ENCODE peak calls at places on chromosome 18, in eight cellular contexts. L is endothelial cell of umbilical vein, P is IMR-90, C is H54, Z is tibial nerve, B is esophagus squamous epithelium, A is breast epithelium, O is HCT116. V is an unnamed sample.

GRCh38 chr18:9803698-9804516 is 81.9 kb upstream of the TXNDC2 start:
- DNase-seq in L (peak), P (no peak), C (no peak), Z (no peak), B (no peak), A (peak), O (no peak), V (peak)

GRCh38 chr18:4544131-4544530 is 89.0 kb upstream of the DLGAP1 start:
- DNase-seq in L (no peak), P (no peak), C (no peak), Z (no peak), B (no peak), A (no peak), O (no peak), V (no peak)

GRCh38 chr18:73920033-73920432 is 227.6 kb downstream of the FBXO15 start:
- DNase-seq in L (no peak), P (no peak), C (no peak), Z (no peak), B (no peak), A (no peak), O (no peak), V (no peak)

GRCh38 chr18:3245853-3246635 is 1.6 kb upstream of the MYL12A start:
- DNase-seq in L (peak), P (peak), C (peak), Z (peak), B (peak), A (peak), O (peak), V (peak)

GRCh38 chr18:68445668-68446426 is 269.1 kb downstream of the TMX3 start:
- DNase-seq in L (no peak), P (no peak), C (no peak), Z (no peak), B (no peak), A (no peak), O (no peak), V (no peak)

GRCh38 chr18:1002653-1003178 is 98.0 kb downstream of the ADCYAP1 start:
- DNase-seq in L (peak), P (no peak), C (peak), Z (no peak), B (no peak), A (no peak), O (no peak), V (no peak)

GRCh38 chr18:46067431-46068007 is 4.5 kb downstream of the PSTPIP2 start:
- DNase-seq in L (peak), P (peak), C (no peak), Z (no peak), B (no peak), A (no peak), O (peak), V (peak)

GRCh38 chr18:9362869-9363268 is 28.3 kb downstream of the TWSG1 start:
- DNase-seq in L (no peak), P (no peak), C (no peak), Z (no peak), B (no peak), A (no peak), O (no peak), V (no peak)

GRCh38 chr18:54739476-54739875 is 88.8 kb upstream of the RAB27B start:
- DNase-seq in L (no peak), P (peak), C (no peak), Z (no peak), B (no peak), A (no peak), O (no peak), V (no peak)

GRCh38 chr18:76821875-76822509 is 365 bp upstream of the ZNF236 start:
- DNase-seq in L (peak), P (peak), C (peak), Z (peak), B (no peak), A (peak), O (no peak), V (peak)

GRCh38 chr18:74234326-74235171 is 57.2 kb downstream of the CYB5A start:
- DNase-seq in L (peak), P (peak), C (no peak), Z (no peak), B (no peak), A (no peak), O (no peak), V (no peak)

GRCh38 chr18:9380571-9381390 is 46.2 kb downstream of the TWSG1 start:
- DNase-seq in L (no peak), P (peak), C (no peak), Z (no peak), B (no peak), A (no peak), O (no peak), V (no peak)

GRCh38 chr18:75065251-75066000 is 143.5 kb downstream of the PTGR3 start:
- DNase-seq in L (no peak), P (no peak), C (no peak), Z (no peak), B (no peak), A (no peak), O (no peak), V (no peak)

GRCh38 chr18:55477537-55478300 is 110.3 kb downstream of the TCF4 start:
- DNase-seq in L (peak), P (peak), C (peak), Z (no peak), B (no peak), A (no peak), O (no peak), V (peak)

GRCh38 chr18:44325903-44326650 is 354.6 kb upstream of the SETBP1 start:
- DNase-seq in L (peak), P (peak), C (no peak), Z (peak), B (no peak), A (no peak), O (no peak), V (peak)

GRCh38 chr18:76619342-76620315 is 124.6 kb upstream of the ZNF516 start:
- DNase-seq in L (no peak), P (peak), C (no peak), Z (peak), B (no peak), A (peak), O (no peak), V (no peak)

GRCh38 chr18:38493991-38494559 is 928.5 kb upstream of the CELF4 start:
- DNase-seq in L (no peak), P (no peak), C (no peak), Z (no peak), B (no peak), A (no peak), O (no peak), V (no peak)

GRCh38 chr18:68229351-68229750 is 485.6 kb downstream of the TMX3 start:
- DNase-seq in L (no peak), P (no peak), C (no peak), Z (no peak), B (no peak), A (no peak), O (no peak), V (no peak)

GRCh38 chr18:3368193-3368592 is 81.8 kb upstream of the TGIF1 start:
- DNase-seq in L (no peak), P (peak), C (no peak), Z (no peak), B (no peak), A (no peak), O (no peak), V (no peak)

GRCh38 chr18:68642003-68642402 is 72.9 kb downstream of the TMX3 start:
- DNase-seq in L (no peak), P (no peak), C (no peak), Z (no peak), B (no peak), A (no peak), O (no peak), V (no peak)

GRCh38 chr18:29862824-29863223 is 1179.7 kb downstream of the DSC3 start:
- DNase-seq in L (no peak), P (no peak), C (no peak), Z (no peak), B (no peak), A (no peak), O (no peak), V (no peak)

GRCh38 chr18:10482985-10483949 is 28.8 kb downstream of the APCDD1 start:
- DNase-seq in L (no peak), P (no peak), C (no peak), Z (peak), B (no peak), A (no peak), O (no peak), V (no peak)

GRCh38 chr18:80228051-80228848 is 19.1 kb downstream of the PARD6G start:
- DNase-seq in L (no peak), P (no peak), C (no peak), Z (no peak), B (no peak), A (no peak), O (no peak), V (no peak)

GRCh38 chr18:76450912-76451421 is 44.1 kb downstream of the ZNF516 start:
- DNase-seq in L (peak), P (peak), C (no peak), Z (no peak), B (no peak), A (peak), O (no peak), V (peak)

GRCh38 chr18:3692113-3692621 is 242.2 kb downstream of the TGIF1 start:
- DNase-seq in L (no peak), P (no peak), C (no peak), Z (no peak), B (no peak), A (no peak), O (no peak), V (no peak)

GRCh38 chr18:54149078-54149697 is 75.3 kb downstream of the MBD2 start:
- DNase-seq in L (peak), P (peak), C (peak), Z (no peak), B (no peak), A (no peak), O (peak), V (no peak)

GRCh38 chr18:6405237-6406074 is 9.3 kb downstream of the L3MBTL4 start:
- DNase-seq in L (no peak), P (no peak), C (no peak), Z (no peak), B (no peak), A (peak), O (no peak), V (no peak)

GRCh38 chr18:25231327-25231691 is 120.7 kb downstream of the ZNF521 start:
- DNase-seq in L (no peak), P (no peak), C (no peak), Z (peak), B (no peak), A (peak), O (no peak), V (no peak)

GRCh38 chr18:72868666-72869661 is 1.2 kb upstream of the NETO1 start:
- DNase-seq in L (no peak), P (no peak), C (no peak), Z (no peak), B (no peak), A (no peak), O (no peak), V (no peak)

GRCh38 chr18:396571-396970 is 103.9 kb downstream of the COLEC12 start:
- DNase-seq in L (no peak), P (no peak), C (no peak), Z (no peak), B (no peak), A (no peak), O (no peak), V (no peak)

GRCh38 chr18:59744271-59744721 is 47.1 kb upstream of the CCBE1 start:
- DNase-seq in L (no peak), P (peak), C (peak), Z (no peak), B (no peak), A (no peak), O (no peak), V (no peak)

GRCh38 chr18:3596324-3597158 is 146.6 kb downstream of the TGIF1 start:
- DNase-seq in L (peak), P (peak), C (no peak), Z (peak), B (no peak), A (peak), O (no peak), V (peak)

GRCh38 chr18:215448-216010 is 52.3 kb downstream of the THOC1 start:
- DNase-seq in L (no peak), P (no peak), C (no peak), Z (no peak), B (no peak), A (no peak), O (no peak), V (no peak)

GRCh38 chr18:11887305-11888262 is 20.5 kb downstream of the MPPE1 start:
- DNase-seq in L (no peak), P (no peak), C (no peak), Z (no peak), B (no peak), A (no peak), O (no peak), V (no peak)

GRCh38 chr18:50393802-50394201 is 19.0 kb downstream of the SKA1 start:
- DNase-seq in L (no peak), P (no peak), C (no peak), Z (no peak), B (no peak), A (no peak), O (no peak), V (no peak)

GRCh38 chr18:41262688-41263087 is 692.3 kb upstream of the PIK3C3 start:
- DNase-seq in L (no peak), P (no peak), C (no peak), Z (no peak), B (no peak), A (no peak), O (no peak), V (no peak)

GRCh38 chr18:39037925-39038324 is 1472.3 kb upstream of the CELF4 start:
- DNase-seq in L (no peak), P (no peak), C (no peak), Z (no peak), B (no peak), A (no peak), O (no peak), V (no peak)

GRCh38 chr18:7890078-7890477 is 323.0 kb downstream of the PTPRM start:
- DNase-seq in L (no peak), P (no peak), C (no peak), Z (no peak), B (no peak), A (no peak), O (no peak), V (no peak)
- TF ChIP-seq POLR2A in L (no peak), P (no peak), C (no peak), Z (no peak), B (no peak), A (no peak), O (no peak), V (no peak)

GRCh38 chr18:23530195-23530594 is 26.9 kb downstream of the RMC1 start:
- DNase-seq in L (no peak), P (no peak), C (no peak), Z (no peak), B (no peak), A (no peak), O (no peak), V (no peak)

GRCh38 chr18:23532848-23533247 is 29.5 kb downstream of the RMC1 start:
- DNase-seq in L (no peak), P (no peak), C (no peak), Z (no peak), B (no peak), A (no peak), O (no peak), V (no peak)

GRCh38 chr18:23534276-23534675 is 31.0 kb downstream of the RMC1 start:
- DNase-seq in L (no peak), P (no peak), C (no peak), Z (no peak), B (no peak), A (no peak), O (no peak), V (no peak)

GRCh38 chr18:23529597-23529996 is 26.3 kb downstream of the RMC1 start:
- DNase-seq in L (peak), P (peak), C (peak), Z (no peak), B (no peak), A (no peak), O (peak), V (peak)

GRCh38 chr18:23531912-23532311 is 28.6 kb downstream of the RMC1 start:
- DNase-seq in L (no peak), P (no peak), C (no peak), Z (no peak), B (no peak), A (no peak), O (no peak), V (no peak)
- TF ChIP-seq POLR2A in L (no peak), P (no peak), C (no peak), Z (no peak), B (no peak), A (no peak), O (no peak), V (no peak)

DNA sequence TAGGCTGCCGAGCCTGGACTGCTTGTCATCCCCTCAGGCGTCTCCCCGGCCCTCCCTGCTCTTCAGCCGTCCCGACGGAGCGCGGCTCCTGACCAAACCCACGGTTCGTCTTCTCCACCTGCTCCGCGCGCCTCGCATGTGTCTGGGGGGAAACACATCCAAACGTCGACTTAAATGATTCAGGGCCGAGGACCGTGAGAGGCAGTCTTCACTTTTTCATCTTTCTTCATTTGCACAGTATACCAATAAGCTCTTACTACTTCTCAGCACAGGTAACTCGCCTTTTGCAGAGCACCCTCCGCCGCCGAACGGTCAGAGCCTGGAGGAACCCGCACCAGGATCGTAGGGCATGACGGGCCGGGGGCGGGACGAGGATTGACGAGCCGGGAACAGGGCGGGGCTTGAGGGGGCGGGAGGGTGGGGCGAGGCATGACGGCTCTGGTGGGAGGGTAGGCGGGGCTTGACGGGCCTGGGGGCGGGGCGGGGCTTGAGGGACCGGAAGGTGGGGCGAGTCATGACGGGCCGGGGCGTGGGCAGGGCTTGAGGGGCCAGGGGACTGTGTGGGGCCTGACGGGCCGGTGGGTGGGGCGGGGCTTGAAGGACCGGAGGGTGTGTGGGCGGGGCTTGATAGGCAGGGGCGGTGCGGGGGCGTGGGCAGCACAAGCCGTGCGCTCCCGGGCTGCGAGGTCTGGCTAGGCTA is at the start of gene SEH1L:
- DNase-seq in L (peak), P (peak), C (peak), Z (peak), B (peak), A (peak), O (peak), V (peak)
- TF ChIP-seq POLR2A in L (no peak), P (peak), C (peak), Z (peak), B (peak), A (no peak), O (peak), V (peak)

GRCh38 chr18:78242307-78242643 is 737.3 kb upstream of the SALL3 start:
- DNase-seq in L (no peak), P (no peak), C (no peak), Z (no peak), B (no peak), A (no peak), O (no peak), V (no peak)
- TF ChIP-seq POLR2A in L (no peak), P (no peak), C (no peak), Z (no peak), B (no peak), A (no peak), O (no peak), V (no peak)

DNA sequence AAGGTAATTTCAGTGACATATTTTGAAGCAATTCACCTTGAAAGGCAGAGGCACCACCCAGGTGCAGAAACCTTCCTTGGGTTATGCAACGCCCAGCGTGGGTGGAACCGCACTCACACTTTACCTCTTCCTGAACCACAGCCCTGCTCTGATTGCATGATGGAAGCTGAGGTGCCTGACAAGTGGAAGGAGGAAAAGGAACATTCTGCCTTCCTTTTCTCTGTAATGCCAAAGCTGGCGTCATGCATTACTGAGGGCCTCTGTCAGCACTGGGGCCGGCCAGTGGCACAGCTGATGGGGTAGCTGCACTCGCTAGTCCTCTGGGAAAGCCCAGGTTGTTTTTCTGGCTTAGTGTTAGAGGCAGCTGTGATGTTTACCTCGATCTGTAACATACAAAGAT is 266.5 kb downstream of the NEDD4L start:
- DNase-seq in L (no peak), P (no peak), C (no peak), Z (no peak), B (no peak), A (peak), O (no peak), V (no peak)
- TF ChIP-seq POLR2A in L (no peak), P (no peak), C (no peak), Z (no peak), B (no peak), A (no peak), O (no peak), V (no peak)

GRCh38 chr18:49020129-49020528 is 69.4 kb upstream of the SMAD7 start:
- DNase-seq in L (no peak), P (no peak), C (no peak), Z (no peak), B (no peak), A (no peak), O (no peak), V (no peak)

GRCh38 chr18:49021076-49021432 is 70.3 kb upstream of the SMAD7 start:
- DNase-seq in L (no peak), P (no peak), C (no peak), Z (no peak), B (no peak), A (no peak), O (no peak), V (no peak)

GRCh38 chr18:49020621-49021021 is 69.9 kb upstream of the SMAD7 start:
- DNase-seq in L (no peak), P (peak), C (peak), Z (no peak), B (no peak), A (no peak), O (no peak), V (no peak)

GRCh38 chr18:49022311-49023280 is 71.8 kb upstream of the SMAD7 start:
- DNase-seq in L (no peak), P (no peak), C (no peak), Z (no peak), B (no peak), A (peak), O (no peak), V (no peak)

GRCh38 chr18:49021433-49022129 is 70.8 kb upstream of the SMAD7 start:
- DNase-seq in L (peak), P (peak), C (peak), Z (no peak), B (no peak), A (peak), O (peak), V (peak)
- TF ChIP-seq POLR2A in L (no peak), P (no peak), C (no peak), Z (no peak), B (peak), A (no peak), O (no peak), V (no peak)

DNA sequence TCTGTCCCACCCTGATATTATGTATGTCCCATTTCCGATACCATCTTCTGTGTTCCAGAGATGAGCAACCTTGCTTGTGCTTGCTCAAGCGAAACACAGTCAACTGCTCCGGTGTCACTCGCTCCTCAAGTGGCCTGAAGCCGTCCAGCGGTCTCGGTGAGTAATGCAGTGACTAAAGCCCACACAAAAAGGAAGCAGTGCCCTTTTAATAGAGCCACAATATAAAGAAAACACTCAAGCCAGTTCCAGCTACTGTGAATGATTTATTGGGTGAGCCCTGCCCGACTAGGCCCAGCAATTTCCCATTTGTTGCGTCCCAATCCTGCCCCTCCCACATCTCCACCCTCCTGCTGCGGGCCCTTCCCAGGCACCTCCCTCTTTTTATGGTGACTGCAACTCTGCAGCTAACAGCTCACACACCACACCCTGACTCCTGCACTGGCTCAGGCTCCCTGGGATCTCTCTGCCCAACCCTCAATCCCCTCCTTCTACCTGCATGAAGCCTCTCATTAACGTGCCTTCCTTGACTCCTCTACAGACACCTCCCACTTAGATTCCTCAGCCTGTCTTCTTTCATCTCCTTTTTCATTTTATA is 44.2 kb upstream of the DSC1 start:
- DNase-seq in L (peak), P (peak), C (peak), Z (no peak), B (no peak), A (peak), O (peak), V (peak)
- TF ChIP-seq POLR2A in L (no peak), P (no peak), C (no peak), Z (no peak), B (no peak), A (no peak), O (no peak), V (no peak)